ENCODE peak calls at places on chromosomes 1 and 21, in four cellular contexts. U, V, S and H are unnamed samples. For H3K9me1, the result is how much of the 10 kb centered on the place peaks cover.

GRCh38 chr1:99464738-99465137 is 181.2 kb upstream of the PALMD start:
- DNase-seq in S (no peak), V (no peak), U (no peak), H (no peak)

GRCh38 chr1:241985787-241986186 is 13.1 kb downstream of the MAP1LC3C start:
- DNase-seq in V (peak), S (peak), U (peak), H (no peak)

GRCh38 chr1:1432951-1433803 is 2.3 kb upstream of the VWA1 start:
- DNase-seq in V (peak), S (no peak), U (no peak), H (peak)

GRCh38 chr1:240193699-240194098 is 102.0 kb downstream of the FMN2 start:
- DNase-seq in U (no peak), V (no peak), S (no peak), H (no peak)

GRCh38 chr1:81689531-81689941 is 111.2 kb upstream of the ADGRL2 start:
- DNase-seq in S (no peak), V (no peak), U (peak), H (no peak)

GRCh38 chr1:41475859-41476567 is 8.5 kb downstream of the EDN2 start:
- DNase-seq in U (no peak), S (no peak), V (no peak), H (no peak)

GRCh38 chr1:42817440-42817767 is 207 bp upstream of the SVBP start:
- DNase-seq in V (no peak), U (no peak), S (no peak), H (no peak)

GRCh38 chr21:28132713-28133112 is 860.0 kb downstream of the LTN1 start:
- DNase-seq in V (no peak), U (peak), S (no peak), H (no peak)

GRCh38 chr1:213987422-213987875 is 324 bp upstream of the PROX1 start:
- DNase-seq in U (no peak), S (no peak), V (no peak), H (no peak)

GRCh38 chr1:82695443-82695842 is 894.7 kb downstream of the ADGRL2 start:
- DNase-seq in S (peak), U (no peak), V (no peak), H (no peak)

GRCh38 chr1:219812491-219813221 is 115.7 kb downstream of the SLC30A10 start:
- DNase-seq in S (peak), U (peak), V (peak), H (peak)

GRCh38 chr1:94418664-94419655 is 771 bp downstream of the ABCD3 start:
- DNase-seq in V (peak), S (peak), U (peak), H (no peak)

GRCh38 chr1:198619375-198620140 is 19.3 kb upstream of the PTPRC start:
- DNase-seq in V (no peak), U (no peak), S (no peak), H (no peak)

GRCh38 chr1:241934181-241934815 is 23.3 kb upstream of the BECN2 start:
- DNase-seq in S (no peak), U (no peak), V (peak), H (no peak)

GRCh38 chr21:44869860-44870747 is 3.4 kb downstream of the PTTG1IP start:
- DNase-seq in V (no peak), U (peak), S (peak), H (no peak)

GRCh38 chr1:111615874-111616715 is 3.5 kb upstream of the RAP1A start:
- DNase-seq in S (no peak), U (peak), V (no peak), H (no peak)

GRCh38 chr1:37169241-37169640 is 134.9 kb upstream of the GRIK3 start:
- DNase-seq in V (no peak), U (no peak), S (no peak), H (no peak)

GRCh38 chr1:188822248-188822647 is 1655.4 kb downstream of the BRINP3 start:
- DNase-seq in V (no peak), U (peak), S (peak), H (no peak)

GRCh38 chr1:166283190-166283589 is 116.4 kb upstream of the FAM78B start:
- DNase-seq in V (no peak), U (no peak), S (no peak), H (no peak)

GRCh38 chr1:172167801-172168596 is 252.5 kb upstream of the C1orf105 start:
- DNase-seq in U (peak), S (no peak), V (no peak), H (no peak)

GRCh38 chr1:113701429-113701828 is 57.9 kb downstream of the PHTF1 start:
- DNase-seq in V (no peak), U (no peak), S (peak), H (no peak)

GRCh38 chr1:56958526-56958925 is 7.3 kb downstream of the C8B start:
- DNase-seq in U (peak), S (no peak), V (no peak), H (no peak)

GRCh38 chr1:52164604-52165003 is 22.7 kb downstream of the ZFYVE9 start:
- DNase-seq in U (peak), V (no peak), S (peak), H (no peak)

GRCh38 chr1:208437416-208437815 is 193.2 kb upstream of the PLXNA2 start:
- DNase-seq in V (no peak), U (peak), S (peak), H (no peak)

GRCh38 chr1:153684892-153685291 is 6.4 kb downstream of the NPR1 start:
- DNase-seq in V (no peak), S (no peak), U (no peak), H (no peak)

GRCh38 chr21:22925032-22925431 is 1926.8 kb downstream of the NCAM2 start:
- DNase-seq in U (no peak), S (no peak), V (no peak), H (no peak)

GRCh38 chr1:63782982-63783381 is 9.2 kb downstream of the ROR1 start:
- DNase-seq in U (no peak), S (no peak), V (no peak), H (no peak)

GRCh38 chr21:41768371-41769042 is 1.7 kb upstream of the RIPK4 start:
- DNase-seq in U (peak), V (no peak), S (peak), H (peak)

GRCh38 chr1:162561616-162562451 is at the start of gene UAP1:
- DNase-seq in U (no peak), S (no peak), V (no peak), H (no peak)

GRCh38 chr1:34803770-34804169 is 11.0 kb downstream of the GJA4 start:
- DNase-seq in S (no peak), U (no peak), V (no peak), H (no peak)

GRCh38 chr1:34808051-34808810 is 15.4 kb downstream of the GJA4 start:
- DNase-seq in S (no peak), U (no peak), V (no peak), H (no peak)

GRCh38 chr1:34806396-34806795 is 13.6 kb downstream of the GJA4 start:
- DNase-seq in V (no peak), U (peak), S (no peak), H (no peak)
- H3K9me1 ChIP-seq in V (under half), U (under half), S (under half), H (under half)

GRCh38 chr21:15242906-15243305 is 178.1 kb upstream of the NRIP1 start:
- DNase-seq in V (no peak), S (no peak), U (no peak), H (no peak)
- H3K9me1 ChIP-seq in V (under half), S (under half), U (under half), H (under half)

GRCh38 chr1:246600579-246600978 is 34.3 kb downstream of the CNST start:
- DNase-seq in U (no peak), S (no peak), V (no peak), H (no peak)
- H3K9me1 ChIP-seq in U (under half), S (under half), V (under half), H (under half)

GRCh38 chr1:78054972-78055371 is 9.2 kb downstream of the GIPC2 start:
- DNase-seq in U (no peak), V (no peak), S (no peak), H (no peak)

GRCh38 chr1:78054559-78054958 is 8.8 kb downstream of the GIPC2 start:
- DNase-seq in V (no peak), U (peak), S (peak), H (no peak)

GRCh38 chr1:78055565-78056132 is 9.9 kb downstream of the GIPC2 start:
- DNase-seq in V (no peak), U (no peak), S (peak), H (no peak)

GRCh38 chr1:78052685-78053433 is 7.1 kb downstream of the GIPC2 start:
- DNase-seq in U (no peak), V (no peak), S (peak), H (no peak)

DNA sequence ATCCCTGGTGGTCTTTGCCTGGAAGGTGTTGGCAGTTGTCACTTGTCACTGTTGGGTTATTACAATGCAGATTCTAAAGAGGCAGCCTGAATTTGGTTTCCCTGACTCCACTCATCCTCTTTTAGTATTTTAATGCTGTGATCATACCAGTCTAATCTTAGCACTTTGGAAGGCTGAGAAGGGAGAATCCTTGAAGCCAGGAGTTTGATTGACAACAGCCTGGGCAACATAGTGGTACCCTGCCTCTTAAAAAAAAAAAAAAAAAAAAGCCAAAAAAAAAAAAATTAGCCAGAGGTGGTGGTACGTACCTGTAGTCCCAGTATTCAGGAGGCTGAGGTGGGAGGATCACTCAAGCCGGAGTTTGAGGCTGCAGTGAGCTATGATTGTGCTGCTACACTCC is 7.7 kb downstream of the GIPC2 start:
- DNase-seq in V (no peak), U (no peak), S (no peak), H (no peak)
- H3K9me1 ChIP-seq in V (under half), U (under half), S (under half), H (under half)

GRCh38 chr1:157352817-157353408 is 199.4 kb downstream of the FCRL5 start:
- DNase-seq in U (no peak), V (no peak), S (no peak), H (no peak)

GRCh38 chr1:157348538-157349480 is 203.5 kb downstream of the FCRL5 start:
- DNase-seq in S (peak), U (no peak), V (no peak), H (no peak)

GRCh38 chr1:157352216-157352615 is 200.1 kb downstream of the FCRL5 start:
- DNase-seq in U (no peak), V (no peak), S (no peak), H (no peak)

GRCh38 chr1:157347508-157347907 is 204.8 kb downstream of the FCRL5 start:
- DNase-seq in V (no peak), U (no peak), S (no peak), H (no peak)
- H3K9me1 ChIP-seq in V (under half), U (under half), S (under half), H (under half)

GRCh38 chr1:110198746-110199145 is 11.4 kb upstream of the KCNC4 start:
- DNase-seq in V (no peak), S (no peak), U (no peak), H (no peak)
- H3K9me1 ChIP-seq in V (under half), S (under half), U (under half), H (under half)

GRCh38 chr1:193562121-193562520 is 375.7 kb upstream of the B3GALT2 start:
- DNase-seq in V (no peak), S (no peak), U (no peak), H (no peak)
- H3K9me1 ChIP-seq in V (under half), S (under half), U (under half), H (under half)

GRCh38 chr1:30088594-30089556 is 634.5 kb downstream of the MATN1 start:
- DNase-seq in V (peak), U (no peak), S (no peak), H (no peak)
- H3K9me1 ChIP-seq in V (under half), U (under half), S (under half), H (under half)